ENCODE peak calls at places on chromosomes 5 and 9, in nine cellular contexts. H is right atrium auricular region, M is adipocyte, B is PC-9, Y is thoracic aorta, L is AG04450, A is cardiac fibroblast, N is A549, C is HCT116. Q is an unnamed sample.

GRCh38 chr5:14394365-14394764 is 187.2 kb upstream of the OTULINL start:
- DNase-seq in A (no peak), Y (no peak), M (no peak), H (no peak), C (no peak), N (no peak), L (no peak), B (no peak), Q (no peak)

GRCh38 chr9:86097510-86098224 is 1.7 kb downstream of the GOLM1 start:
- DNase-seq in C (no peak), L (no peak), A (no peak), B (no peak), M (no peak), Y (no peak), N (no peak), H (no peak), Q (peak; percentile 36)

GRCh38 chr9:83472221-83472665 is 66.0 kb downstream of the FRMD3 start:
- DNase-seq in N (peak; percentile 36), B (peak; percentile 99), L (no peak), C (no peak), M (no peak), H (no peak), Y (no peak), A (peak; percentile 96), Q (no peak)

GRCh38 chr9:693460-694390 is 147.8 kb upstream of the DMRT1 start:
- DNase-seq in A (peak; percentile 73), M (peak; percentile 78), L (peak; percentile 57), B (no peak), H (peak; percentile 78), N (no peak), C (no peak), Y (peak; percentile 41), Q (no peak)

GRCh38 chr5:144205141-144205551 is 34.5 kb downstream of the KCTD16 start:
- DNase-seq in Y (no peak), B (no peak), H (no peak), M (peak; percentile 86), A (peak; percentile 54), C (no peak), N (no peak), L (no peak), Q (peak; percentile 73)

GRCh38 chr9:110207071-110207923 is 662 bp downstream of the C9orf152 start:
- DNase-seq in B (peak; percentile 87), N (no peak), L (no peak), Y (no peak), M (no peak), H (no peak), A (no peak), C (no peak), Q (peak; percentile 57)

GRCh38 chr5:62260510-62260909 is 45.5 kb upstream of the KIF2A start:
- DNase-seq in Y (no peak), C (no peak), M (peak; percentile 46), A (no peak), H (no peak), L (no peak), B (no peak), N (no peak), Q (no peak)

GRCh38 chr9:38670542-38671371 is 49.2 kb downstream of the FAM240B start:
- DNase-seq in B (no peak), H (no peak), Y (no peak), N (no peak), A (no peak), C (no peak), L (no peak), M (no peak), Q (no peak)

GRCh38 chr5:159174511-159175168 is 34.7 kb downstream of the RNF145 start:
- DNase-seq in H (no peak), M (no peak), L (no peak), Y (no peak), B (peak; percentile 43), N (no peak), A (peak; percentile 48), C (no peak), Q (no peak)

GRCh38 chr9:119005162-119005561 is 364.1 kb downstream of the BRINP1 start:
- DNase-seq in M (no peak), N (no peak), A (no peak), C (no peak), B (no peak), H (no peak), L (no peak), Y (no peak), Q (peak; percentile 27)

GRCh38 chr9:132946624-132947295 is 2.3 kb upstream of the TSC1 start:
- DNase-seq in Y (no peak), L (no peak), B (no peak), A (peak; percentile 50), M (peak; percentile 19), H (no peak), C (no peak), N (no peak), Q (peak; percentile 64)

GRCh38 chr5:154612666-154613065 is 134.6 kb upstream of the HAND1 start:
- DNase-seq in B (no peak), Y (no peak), H (no peak), N (no peak), L (no peak), C (no peak), M (no peak), A (no peak), Q (no peak)

GRCh38 chr5:154610321-154611154 is 132.5 kb upstream of the HAND1 start:
- DNase-seq in B (peak; percentile 66), M (peak; percentile 91), L (peak; percentile 24), N (peak; percentile 88), A (peak; percentile 80), H (peak; percentile 77), Y (peak; percentile 11), C (peak; percentile 76), Q (peak; percentile 96)

GRCh38 chr5:154614125-154614524 is 136.1 kb upstream of the HAND1 start:
- DNase-seq in L (no peak), A (no peak), C (no peak), M (no peak), B (no peak), H (no peak), N (no peak), Y (no peak), Q (no peak)

GRCh38 chr5:154608531-154609011 is 130.5 kb upstream of the HAND1 start:
- DNase-seq in Y (no peak), C (no peak), A (no peak), L (no peak), N (no peak), H (no peak), B (no peak), M (no peak), Q (peak; percentile 62)

DNA sequence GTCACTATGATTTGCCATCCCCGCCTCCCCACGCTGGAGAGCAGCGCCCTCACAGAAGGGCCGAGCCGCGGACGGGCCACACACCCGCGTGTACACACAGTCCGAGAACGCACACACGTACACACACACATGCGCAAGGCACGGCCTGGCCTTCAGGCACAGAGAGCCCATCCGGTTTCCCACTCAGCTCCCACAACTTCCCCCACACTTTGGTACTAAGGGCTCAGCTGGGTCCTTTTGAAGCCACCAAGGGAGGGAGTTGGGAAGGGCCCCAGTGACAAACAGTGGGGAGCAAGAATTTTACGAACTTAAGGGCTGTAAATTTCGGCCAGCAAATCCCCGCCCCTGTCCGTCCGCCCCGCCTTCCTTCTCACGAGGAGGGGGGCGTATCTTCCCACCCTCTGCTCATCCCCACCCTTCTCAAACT is 133.3 kb upstream of the HAND1 start:
- DNase-seq in C (no peak), L (no peak), N (no peak), Y (no peak), H (no peak), M (peak; percentile 20), A (peak; percentile 12), B (no peak), Q (peak; percentile 70)
- H3K4me3 ChIP-seq in C (no peak overlapping the region), L (peak overlapping the region; percentile 47), N (no peak overlapping the region), Y (peak overlapping the region; percentile 48), H (peak overlapping the region; percentile 34), M (peak overlapping the region; percentile 50), A (peak overlapping the region; percentile 26), B (no peak overlapping the region), Q (peak overlapping the region; percentile 32)

DNA sequence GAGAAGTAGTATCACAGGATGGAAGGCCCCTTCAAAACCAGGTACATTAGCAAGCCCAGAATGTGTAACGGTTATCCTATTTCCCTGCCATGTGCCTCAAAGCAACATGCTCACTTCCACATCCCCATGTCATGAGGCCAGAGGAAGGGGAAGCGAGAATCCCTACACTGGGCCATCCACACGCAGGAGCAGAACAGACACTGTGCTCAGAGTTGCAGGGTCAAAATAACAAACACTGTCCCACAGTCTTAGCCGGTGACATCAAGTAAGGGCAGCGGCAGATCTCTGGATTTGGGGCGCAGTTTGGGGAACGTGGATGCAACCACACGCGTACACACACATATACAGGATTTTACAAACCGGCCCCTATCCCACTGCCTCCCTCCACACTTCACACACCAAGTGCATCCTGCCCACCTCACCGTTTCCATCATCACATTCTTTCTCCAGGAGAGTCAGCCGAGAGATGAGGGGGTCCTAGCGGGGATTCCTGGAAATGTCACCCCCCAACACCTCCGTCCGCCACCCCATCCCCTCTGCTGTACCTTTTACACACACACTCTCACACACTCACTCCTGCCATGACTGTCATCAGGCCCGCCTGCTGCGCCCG is 774 bp downstream of the APBA1 start:
- DNase-seq in Y (no peak), M (peak; percentile 49), A (no peak), N (no peak), C (no peak), B (no peak), L (no peak), H (peak; percentile 63), Q (no peak)
- H3K4me3 ChIP-seq in Y (peak overlapping the region; percentile 95), M (peak overlapping the region; percentile 85), A (peak overlapping the region; percentile 75), N (peak overlapping the region; percentile 73), C (no peak overlapping the region), B (no peak overlapping the region), L (peak overlapping the region; percentile 82), H (peak overlapping the region; percentile 88), Q (peak overlapping the region; percentile 51)

DNA sequence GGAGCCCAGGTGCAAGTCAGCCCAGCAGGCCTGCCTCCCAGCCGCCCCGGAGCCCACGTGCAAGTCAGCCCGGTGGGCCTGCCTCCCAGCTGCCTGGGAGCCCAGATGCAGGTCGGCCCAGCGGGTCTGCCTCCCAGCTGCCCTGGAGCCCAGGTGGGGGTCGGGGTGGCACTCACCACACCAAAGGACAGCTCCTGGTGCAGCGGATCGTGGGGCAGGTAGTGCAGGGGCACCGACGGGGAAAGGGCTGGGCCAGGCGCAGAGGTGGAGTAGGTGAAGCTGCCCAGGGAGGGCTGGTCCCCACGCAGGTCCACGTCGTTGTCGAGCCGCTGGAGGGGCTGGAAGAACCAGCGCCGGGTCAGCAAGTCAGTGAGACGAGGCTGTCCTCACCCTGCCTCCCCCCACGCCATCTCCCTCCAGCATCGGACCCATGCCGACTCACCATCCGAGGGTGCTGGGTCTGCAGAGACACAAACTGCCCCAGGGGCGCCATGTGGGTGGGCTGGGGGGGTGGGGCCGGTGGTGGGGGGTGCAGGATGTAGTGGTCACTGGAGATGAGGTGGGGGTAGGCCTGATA is 6.7 kb downstream of the RNF44 start:
- DNase-seq in C (no peak), Y (no peak), M (no peak), A (no peak), N (no peak), B (no peak), H (no peak), L (no peak), Q (peak; percentile 59)
- H3K4me3 ChIP-seq in C (no peak overlapping the region), Y (no peak overlapping the region), M (no peak overlapping the region), A (no peak overlapping the region), N (no peak overlapping the region), B (no peak overlapping the region), H (no peak overlapping the region), L (no peak overlapping the region), Q (no peak overlapping the region)

DNA sequence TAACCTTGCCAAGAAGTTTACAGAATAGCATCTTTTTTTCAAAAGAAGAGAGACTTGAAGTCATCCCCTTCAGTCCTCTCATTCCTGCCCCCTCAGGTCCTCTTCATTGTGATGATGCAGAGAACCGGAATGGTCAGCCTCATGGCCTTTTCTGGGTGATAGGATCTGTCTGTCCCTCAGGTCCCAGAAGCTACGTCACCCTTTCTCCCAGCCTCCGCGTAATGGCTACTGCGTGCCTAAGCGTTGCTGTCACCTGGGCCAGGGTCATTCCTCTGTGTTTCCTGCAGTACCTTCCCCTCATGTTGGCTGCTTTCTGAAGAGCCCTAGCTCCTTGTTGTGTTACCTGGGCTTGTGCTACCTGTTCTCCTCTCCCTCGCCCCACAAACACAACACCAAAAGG is 4.7 kb downstream of the PIK3R1 start:
- DNase-seq in C (no peak), M (no peak), A (no peak), L (no peak), N (no peak), B (no peak), H (no peak), Y (no peak), Q (no peak)
- H3K4me3 ChIP-seq in C (no peak overlapping the region), M (peak overlapping the region; percentile 90), A (no peak overlapping the region), L (no peak overlapping the region), N (no peak overlapping the region), B (no peak overlapping the region), H (no peak overlapping the region), Y (peak overlapping the region; percentile 96), Q (no peak overlapping the region)

Q was measured in H7.